ENCODE peak calls at places on chromosomes 11 and 22, in eight cellular contexts. D, X, B, U, V, T, K and G are unnamed samples.
A peak's percentile ranks its signal among the peaks of the same experiment; 100 is the strongest.

GRCh38 chr22:25403752-25404471 is 160.6 kb upstream of the GRK3 start:
- DNase-seq in D (peak; percentile 62), X (no peak), B (no peak), U (peak; percentile 70), V (peak; percentile 75), T (no peak), K (no peak), G (no peak)

GRCh38 chr11:32510039-32510438 is 73.6 kb upstream of the EIF3M start:
- DNase-seq in D (no peak), X (no peak), B (no peak), U (no peak), V (peak; percentile 10), T (no peak), K (no peak), G (no peak)

GRCh38 chr11:48094643-48095339 is 114.4 kb downstream of the PTPRJ start:
- DNase-seq in D (no peak), X (no peak), B (no peak), U (no peak), V (no peak), T (no peak), K (no peak), G (no peak)

GRCh38 chr11:66287256-66288137 is 1.4 kb downstream of the YIF1A start:
- DNase-seq in D (no peak), X (no peak), B (no peak), U (no peak), V (no peak), T (no peak), K (no peak), G (no peak)

GRCh38 chr11:59807047-59807446 is 3.5 kb downstream of the MRPL16 start:
- DNase-seq in D (no peak), X (no peak), B (no peak), U (no peak), V (no peak), T (no peak), K (no peak), G (no peak)

GRCh38 chr22:35352214-35353111 is 28.4 kb upstream of the HMOX1 start:
- DNase-seq in D (peak; percentile 74), X (peak; percentile 80), B (peak; percentile 35), U (peak; percentile 64), V (peak; percentile 83), T (no peak), K (peak; percentile 40), G (peak; percentile 86)

GRCh38 chr11:95364324-95365295 is 133.6 kb upstream of the SESN3 start:
- DNase-seq in D (no peak), X (no peak), B (no peak), U (no peak), V (no peak), T (peak; percentile 34), K (no peak), G (no peak)

GRCh38 chr11:13061294-13061990 is 52.3 kb downstream of the RASSF10 start:
- DNase-seq in D (no peak), X (no peak), B (no peak), U (no peak), V (no peak), T (peak; percentile 10), K (no peak), G (no peak)

GRCh38 chr11:28243596-28243995 is 135.4 kb downstream of the METTL15 start:
- DNase-seq in D (no peak), X (no peak), B (no peak), U (no peak), V (no peak), T (no peak), K (no peak), G (no peak)

GRCh38 chr22:49554741-49555140 is 272.9 kb downstream of the BRD1 start:
- DNase-seq in D (no peak), X (no peak), B (peak; percentile 10), U (no peak), V (no peak), T (no peak), K (no peak), G (no peak)

GRCh38 chr11:105573091-105573490 is 36.8 kb upstream of the GRIA4 start:
- DNase-seq in D (no peak), X (no peak), B (no peak), U (no peak), V (no peak), T (peak; percentile 54), K (no peak), G (no peak)

GRCh38 chr11:6570691-6571427 is 32.6 kb downstream of the RRP8 start:
- DNase-seq in D (no peak), X (no peak), B (no peak), U (no peak), V (peak; percentile 83), T (no peak), K (no peak), G (no peak)

GRCh38 chr11:66324626-66325025 is 7.8 kb upstream of the CD248 start:
- DNase-seq in D (no peak), X (no peak), B (no peak), U (no peak), V (no peak), T (peak; percentile 60), K (no peak), G (no peak)

GRCh38 chr11:108973402-108974119 is 308.7 kb downstream of the DDX10 start:
- DNase-seq in D (no peak), X (no peak), B (no peak), U (no peak), V (no peak), T (peak; percentile 82), K (no peak), G (no peak)

GRCh38 chr11:81874627-81875026 is 859.0 kb downstream of the FAM181B start:
- DNase-seq in D (peak; percentile 15), X (no peak), B (no peak), U (no peak), V (peak; percentile 21), T (no peak), K (peak; percentile 39), G (no peak)

GRCh38 chr22:22103078-22103593 is 120.5 kb upstream of the TOP3B start:
- DNase-seq in D (peak; percentile 24), X (no peak), B (no peak), U (peak; percentile 28), V (peak; percentile 72), T (no peak), K (no peak), G (no peak)

GRCh38 chr11:119056397-119056999 is 507 bp downstream of the HYOU1 start:
- DNase-seq in D (peak; percentile 61), X (peak; percentile 39), B (no peak), U (peak; percentile 31), V (peak; percentile 80), T (peak; percentile 3), K (peak; percentile 50), G (peak; percentile 23)

GRCh38 chr11:44993971-44994705 is 43.5 kb upstream of the TP53I11 start:
- DNase-seq in D (no peak), X (peak; percentile 88), B (no peak), U (peak; percentile 46), V (no peak), T (no peak), K (no peak), G (no peak)

GRCh38 chr11:68933605-68934320 is 30.1 kb downstream of the IGHMBP2 start:
- DNase-seq in D (peak; percentile 25), X (no peak), B (no peak), U (no peak), V (no peak), T (no peak), K (no peak), G (no peak)
- H3K36me3 ChIP-seq in D (no peaks in the 10 kb centered on the region), X (peaks cover 19% of the 10 kb centered on the region), B (peaks cover 40% of the 10 kb centered on the region), U (peaks cover 38% of the 10 kb centered on the region), V (peaks cover 4% of the 10 kb centered on the region), T (peaks cover 30% of the 10 kb centered on the region), K (peaks cover 30% of the 10 kb centered on the region), G (peaks cover 83% of the 10 kb centered on the region)

GRCh38 chr11:69576069-69576782 is 64.7 kb upstream of the CCND1 start:
- DNase-seq in D (no peak), X (no peak), B (no peak), U (no peak), V (no peak), T (no peak), K (no peak), G (no peak)
- H3K36me3 ChIP-seq in D (no peaks in the 10 kb centered on the region), X (no peaks in the 10 kb centered on the region), B (no peaks in the 10 kb centered on the region), U (no peaks in the 10 kb centered on the region), V (no peaks in the 10 kb centered on the region), T (no peaks in the 10 kb centered on the region), K (no peaks in the 10 kb centered on the region), G (no peaks in the 10 kb centered on the region)

GRCh38 chr11:68911731-68912130 is 8.0 kb downstream of the IGHMBP2 start:
- DNase-seq in D (no peak), X (no peak), B (no peak), U (no peak), V (no peak), T (no peak), K (no peak), G (no peak)

GRCh38 chr11:68912254-68912653 is 8.6 kb downstream of the IGHMBP2 start:
- DNase-seq in D (no peak), X (no peak), B (no peak), U (no peak), V (no peak), T (no peak), K (no peak), G (no peak)

GRCh38 chr11:68914761-68915160 is 11.1 kb downstream of the IGHMBP2 start:
- DNase-seq in D (no peak), X (no peak), B (no peak), U (no peak), V (no peak), T (no peak), K (no peak), G (no peak)

GRCh38 chr11:68916439-68916838 is 12.7 kb downstream of the IGHMBP2 start:
- DNase-seq in D (no peak), X (no peak), B (no peak), U (no peak), V (no peak), T (no peak), K (no peak), G (no peak)

GRCh38 chr11:68913188-68913587 is 9.5 kb downstream of the IGHMBP2 start:
- DNase-seq in D (no peak), X (no peak), B (no peak), U (no peak), V (no peak), T (no peak), K (no peak), G (no peak)
- H3K36me3 ChIP-seq in D (no peaks in the 10 kb centered on the region), X (peaks cover 37% of the 10 kb centered on the region), B (peaks cover 21% of the 10 kb centered on the region), U (peaks cover 56% of the 10 kb centered on the region), V (peaks cover 19% of the 10 kb centered on the region), T (peaks cover 33% of the 10 kb centered on the region), K (peaks cover 35% of the 10 kb centered on the region), G (peaks cover 17% of the 10 kb centered on the region)

GRCh38 chr11:35730254-35730653 is 67.7 kb downstream of the TRIM44 start:
- DNase-seq in D (no peak), X (no peak), B (no peak), U (no peak), V (no peak), T (no peak), K (no peak), G (no peak)
- H3K36me3 ChIP-seq in D (peaks cover 13% of the 10 kb centered on the region), X (peaks cover 8% of the 10 kb centered on the region), B (no peaks in the 10 kb centered on the region), U (peaks cover 16% of the 10 kb centered on the region), V (no peaks in the 10 kb centered on the region), T (peaks cover 4% of the 10 kb centered on the region), K (peaks cover 8% of the 10 kb centered on the region), G (peaks cover 34% of the 10 kb centered on the region)

GRCh38 chr22:19343470-19343869 is 52.0 kb upstream of the CLTCL1 start:
- DNase-seq in D (no peak), X (no peak), B (no peak), U (no peak), V (no peak), T (no peak), K (no peak), G (no peak)
- H3K36me3 ChIP-seq in D (peaks cover 18% of the 10 kb centered on the region), X (peaks cover 7% of the 10 kb centered on the region), B (peaks cover 7% of the 10 kb centered on the region), U (peaks cover 78% of the 10 kb centered on the region), V (peaks cover 12% of the 10 kb centered on the region), T (peaks cover 22% of the 10 kb centered on the region), K (peaks cover 6% of the 10 kb centered on the region), G (peaks cover 71% of the 10 kb centered on the region)